ENCODE peak calls at places on chromosomes 11 and 22, in eight cellular contexts. E, R, I, T, C, O, F and J are unnamed samples.

GRCh38 chr11:74744277-74744676 is 4.4 kb upstream of the RNF169 start:
- DNase-seq in E (no peak), R (no peak), I (no peak), T (no peak), C (no peak), O (no peak), F (no peak), J (no peak)

GRCh38 chr11:30741039-30741550 is 154.9 kb upstream of the MPPED2 start:
- DNase-seq in E (no peak), R (no peak), I (no peak), T (peak; percentile 54), C (no peak), O (no peak), F (no peak), J (no peak)

GRCh38 chr11:27933992-27934829 is 173.7 kb downstream of the KIF18A start:
- DNase-seq in E (no peak), R (no peak), I (no peak), T (peak; percentile 98), C (peak; percentile 98), O (no peak), F (peak; percentile 62), J (no peak)

GRCh38 chr11:93694586-93694985 is 33.1 kb downstream of the CEP295 start:
- DNase-seq in E (no peak), R (no peak), I (no peak), T (no peak), C (no peak), O (no peak), F (peak; percentile 21), J (no peak)

GRCh38 chr22:46297151-46297819 is 615 bp downstream of the GTSE1 start:
- DNase-seq in E (no peak), R (no peak), I (no peak), T (peak; percentile 42), C (peak; percentile 39), O (no peak), F (peak; percentile 30), J (no peak)

GRCh38 chr11:75262436-75262835 is 21.9 kb downstream of the TPBGL start:
- DNase-seq in E (no peak), R (no peak), I (no peak), T (no peak), C (no peak), O (no peak), F (no peak), J (no peak)

GRCh38 chr22:38455530-38456271 is 702 bp upstream of the KCNJ4 start:
- DNase-seq in E (no peak), R (peak; percentile 56), I (no peak), T (no peak), C (no peak), O (no peak), F (peak; percentile 46), J (no peak)

GRCh38 chr11:130916238-130916855 is at the start of gene SNX19:
- DNase-seq in E (peak; percentile 86), R (peak; percentile 92), I (peak; percentile 90), T (peak; percentile 91), C (peak; percentile 87), O (peak; percentile 61), F (peak; percentile 96), J (peak; percentile 69)

GRCh38 chr11:73426184-73426845 is 50.1 kb downstream of the RELT start:
- DNase-seq in E (peak; percentile 11), R (no peak), I (no peak), T (no peak), C (no peak), O (no peak), F (peak; percentile 47), J (no peak)

GRCh38 chr11:7696424-7696823 is 9.9 kb downstream of the OVCH2 start:
- DNase-seq in E (no peak), R (no peak), I (no peak), T (peak; percentile 36), C (no peak), O (no peak), F (no peak), J (no peak)

GRCh38 chr11:116219171-116219635 is 553.6 kb downstream of the BUD13 start:
- DNase-seq in E (peak; percentile 11), R (peak; percentile 39), I (no peak), T (no peak), C (no peak), O (no peak), F (no peak), J (peak; percentile 26)

GRCh38 chr11:62539238-62539925 is 7.2 kb downstream of the AHNAK start:
- DNase-seq in E (no peak), R (no peak), I (peak; percentile 48), T (peak; percentile 89), C (peak; percentile 65), O (no peak), F (peak; percentile 92), J (no peak)

GRCh38 chr11:1278766-1279673 is 30.4 kb downstream of the TOLLIP start:
- DNase-seq in E (no peak), R (no peak), I (no peak), T (no peak), C (no peak), O (no peak), F (no peak), J (no peak)

GRCh38 chr11:61477734-61478148 is 30.8 kb upstream of the LRRC10B start:
- DNase-seq in E (no peak), R (peak; percentile 48), I (peak; percentile 33), T (no peak), C (peak; percentile 10), O (no peak), F (no peak), J (no peak)

GRCh38 chr22:28883657-28883916 is 215 bp downstream of the ZNRF3 start:
- DNase-seq in E (no peak), R (no peak), I (no peak), T (no peak), C (no peak), O (no peak), F (no peak), J (no peak)

GRCh38 chr11:132895340-132895739 is 637.0 kb downstream of the OPCML start:
- DNase-seq in E (no peak), R (no peak), I (no peak), T (peak; percentile 90), C (no peak), O (no peak), F (peak; percentile 84), J (no peak)

GRCh38 chr11:35525501-35526175 is at the start of gene PAMR1:
- DNase-seq in E (no peak), R (peak; percentile 23), I (no peak), T (no peak), C (peak; percentile 33), O (no peak), F (peak; percentile 89), J (no peak)

GRCh38 chr22:46512683-46513082 is 24.7 kb downstream of the CELSR1 start:
- DNase-seq in E (no peak), R (no peak), I (no peak), T (no peak), C (no peak), O (no peak), F (no peak), J (no peak)

GRCh38 chr11:66870131-66870530 is 13.3 kb downstream of the LRFN4 start:
- DNase-seq in E (no peak), R (no peak), I (no peak), T (no peak), C (no peak), O (no peak), F (no peak), J (no peak)

GRCh38 chr11:1842149-1843097 is 3.6 kb downstream of the TNNI2 start:
- DNase-seq in E (no peak), R (no peak), I (no peak), T (no peak), C (no peak), O (no peak), F (no peak), J (no peak)

GRCh38 chr22:46060292-46061123 is 83.5 kb upstream of the WNT7B start:
- DNase-seq in E (no peak), R (no peak), I (no peak), T (no peak), C (no peak), O (no peak), F (no peak), J (no peak)

GRCh38 chr22:38317237-38317994 is at the start of gene CSNK1E:
- DNase-seq in E (peak; percentile 79), R (peak; percentile 82), I (peak; percentile 60), T (peak; percentile 43), C (peak; percentile 58), O (no peak), F (peak; percentile 77), J (no peak)

GRCh38 chr11:68038718-68039525 is at the start of gene TCIRG1:
- DNase-seq in E (no peak), R (no peak), I (peak; percentile 41), T (peak; percentile 84), C (peak; percentile 86), O (no peak), F (peak; percentile 87), J (no peak)

GRCh38 chr22:35572552-35572951 is 31.9 kb downstream of the RASD2 start:
- DNase-seq in E (no peak), R (no peak), I (no peak), T (no peak), C (no peak), O (no peak), F (no peak), J (no peak)

GRCh38 chr22:42931421-42932196 is 74.5 kb upstream of the ARFGAP3 start:
- DNase-seq in E (no peak), R (no peak), I (no peak), T (no peak), C (no peak), O (no peak), F (peak; percentile 40), J (no peak)

GRCh38 chr11:68014157-68014965 is 4.2 kb downstream of the ALDH3B1 start:
- DNase-seq in E (no peak), R (no peak), I (no peak), T (peak; percentile 97), C (peak; percentile 93), O (no peak), F (peak; percentile 87), J (no peak)

GRCh38 chr11:70709596-70709995 is 311.3 kb downstream of the CTTN start:
- DNase-seq in E (no peak), R (no peak), I (no peak), T (no peak), C (no peak), O (no peak), F (no peak), J (no peak)

GRCh38 chr11:47523491-47524199 is 29.3 kb downstream of the CELF1 start:
- DNase-seq in E (no peak), R (no peak), I (no peak), T (peak; percentile 86), C (peak; percentile 61), O (no peak), F (peak; percentile 82), J (no peak)

GRCh38 chr11:108947654-108948570 is 283.0 kb downstream of the DDX10 start:
- DNase-seq in E (no peak), R (no peak), I (no peak), T (peak; percentile 79), C (peak; percentile 3), O (no peak), F (peak; percentile 53), J (no peak)

GRCh38 chr11:35143509-35144102 is 4.6 kb downstream of the CD44 start:
- DNase-seq in E (no peak), R (no peak), I (no peak), T (no peak), C (peak; percentile 0), O (no peak), F (no peak), J (no peak)

GRCh38 chr22:35480627-35481565 is 59.7 kb upstream of the RASD2 start:
- DNase-seq in E (no peak), R (peak; percentile 29), I (no peak), T (no peak), C (no peak), O (peak; percentile 11), F (no peak), J (no peak)

GRCh38 chr11:66126808-66127555 is 56.9 kb downstream of the PACS1 start:
- DNase-seq in E (peak; percentile 61), R (peak; percentile 53), I (peak; percentile 43), T (no peak), C (peak; percentile 56), O (no peak), F (peak; percentile 86), J (no peak)

GRCh38 chr11:88849368-88849767 is 216.4 kb downstream of the GRM5 start:
- DNase-seq in E (no peak), R (no peak), I (no peak), T (peak; percentile 55), C (no peak), O (no peak), F (no peak), J (no peak)

GRCh38 chr11:111441443-111441842 is 62.4 kb upstream of the POU2AF1 start:
- DNase-seq in E (no peak), R (no peak), I (no peak), T (peak; percentile 69), C (no peak), O (no peak), F (peak; percentile 16), J (no peak)